ENCODE peak calls at places on chromosomes 7 and 10, in four cellular contexts. X is tibial nerve; K is stimulated activated CD8-positive, alpha-beta memory T cell treated with anti-CD3 and anti-CD28 coated beads, Interleukin-7, amount 100 ng/mL, for 1 hour; J is hepatocyte. Y is an unnamed sample.

GRCh38 chr7:31955021-31955420 is 115.2 kb downstream of the PDE1C start:
- DNase-seq in X (no peak), J (no peak), K (no peak), Y (no peak)

GRCh38 chr7:82677493-82677892 is 233.9 kb upstream of the CACNA2D1 start:
- DNase-seq in J (no peak), X (no peak), K (peak), Y (no peak)

GRCh38 chr10:43024942-43025700 is 51.7 kb upstream of the RET start:
- DNase-seq in K (no peak), J (no peak), X (no peak), Y (no peak)

GRCh38 chr7:26429168-26429567 is 137.5 kb downstream of the SNX10 start:
- DNase-seq in K (no peak), X (no peak), J (no peak), Y (no peak)

GRCh38 chr7:131083781-131084180 is 243.9 kb upstream of the MKLN1 start:
- DNase-seq in X (no peak), K (no peak), J (no peak), Y (no peak)

GRCh38 chr10:34163075-34163905 is 651.8 kb downstream of the PARD3 start:
- DNase-seq in K (no peak), J (no peak), X (no peak), Y (no peak)

GRCh38 chr7:140005754-140006503 is 56.8 kb downstream of the PARP12 start:
- DNase-seq in K (no peak), J (peak), X (no peak), Y (peak)

GRCh38 chr7:55898287-55898686 is 11.0 kb downstream of the ZNF713 start:
- DNase-seq in X (no peak), K (no peak), J (no peak), Y (no peak)

GRCh38 chr7:112855227-112855626 is 65.0 kb upstream of the TMEM168 start:
- DNase-seq in J (no peak), X (no peak), K (no peak), Y (no peak)

GRCh38 chr7:40763319-40764287 is 628.8 kb downstream of the SUGCT start:
- DNase-seq in J (no peak), X (no peak), K (no peak), Y (no peak)

GRCh38 chr7:141742229-141742628 is 4.1 kb downstream of the SSBP1 start:
- DNase-seq in J (peak), K (no peak), X (no peak), Y (no peak)

GRCh38 chr10:70851597-70852475 is 36.1 kb downstream of the SGPL1 start:
- DNase-seq in X (no peak), J (no peak), K (no peak), Y (no peak)

GRCh38 chr7:29482056-29482455 is 81.6 kb upstream of the PRR15 start:
- DNase-seq in K (no peak), J (no peak), X (no peak), Y (no peak)

GRCh38 chr7:135930565-135931423 is 46.4 kb downstream of the MTPN start:
- DNase-seq in J (no peak), K (no peak), X (no peak), Y (no peak)

GRCh38 chr10:31607481-31607880 is 288.5 kb downstream of the ZEB1 start:
- DNase-seq in X (no peak), K (no peak), J (no peak), Y (no peak)

GRCh38 chr7:84399661-84400060 is 205.1 kb upstream of the SEMA3A start:
- DNase-seq in J (no peak), X (no peak), K (no peak), Y (no peak)

GRCh38 chr10:75062900-75063299 is 48.6 kb upstream of the SAMD8 start:
- DNase-seq in J (no peak), K (no peak), X (no peak), Y (no peak)

GRCh38 chr7:158273138-158273651 is 314.4 kb downstream of the PTPRN2 start:
- DNase-seq in J (no peak), X (no peak), K (no peak), Y (no peak)

GRCh38 chr7:133355325-133355708 is 102.4 kb downstream of the EXOC4 start:
- DNase-seq in K (no peak), J (no peak), X (no peak), Y (peak)

GRCh38 chr7:10704653-10705052 is 269.0 kb upstream of the PHF14 start:
- DNase-seq in K (no peak), J (no peak), X (no peak), Y (no peak)

GRCh38 chr7:77569514-77570232 is 32.6 kb downstream of the PTPN12 start:
- DNase-seq in K (no peak), J (no peak), X (no peak), Y (no peak)